ENCODE peak calls at places on chromosomes 6 and 20, in ten cellular contexts. K is breast epithelium; N is CD8-positive, alpha-beta memory T cell; P is body of pancreas; V is SJSA1; Z is Panc1; D is heart left ventricle; M is BE2C; Q is bronchial epithelial cell; T is psoas muscle. X is an unnamed sample. For H3K36me3, the result is how much of the 10 kb centered on the place peaks cover.

GRCh38 chr20:24991897-24992419 is 593 bp downstream of the APMAP start:
- DNase-seq in T (no peak), N (peak), M (peak), Z (no peak), Q (no peak), D (no peak), K (no peak), P (peak), V (no peak), X (peak)

GRCh38 chr20:19408971-19409370 is 196.5 kb downstream of the SLC24A3 start:
- DNase-seq in Z (no peak), V (no peak), P (no peak), D (no peak), K (no peak), M (no peak), N (no peak), T (no peak), Q (peak), X (no peak)

GRCh38 chr6:156839591-156840001 is 62.4 kb downstream of the ARID1B start:
- DNase-seq in Z (no peak), D (peak), M (peak), N (no peak), T (no peak), P (peak), V (no peak), K (no peak), Q (no peak), X (no peak)

GRCh38 chr6:106110167-106110826 is 24.2 kb downstream of the PRDM1 start:
- DNase-seq in M (peak), N (no peak), Q (no peak), T (no peak), K (no peak), V (no peak), P (no peak), D (no peak), Z (no peak), X (no peak)

GRCh38 chr20:57869951-57870315 is 160.1 kb upstream of the PMEPA1 start:
- DNase-seq in P (no peak), T (no peak), Z (no peak), K (no peak), V (no peak), N (no peak), M (no peak), Q (no peak), D (no peak), X (no peak)

GRCh38 chr6:21395121-21395520 is 198.4 kb upstream of the SOX4 start:
- DNase-seq in V (peak), N (no peak), M (peak), D (no peak), Q (peak), K (no peak), T (no peak), Z (no peak), P (no peak), X (no peak)

GRCh38 chr20:61885759-61886715 is 179.6 kb downstream of the TAF4 start:
- DNase-seq in N (no peak), T (peak), Q (no peak), P (no peak), Z (no peak), D (no peak), K (no peak), M (no peak), V (no peak), X (no peak)

GRCh38 chr20:32605167-32605656 is 20.1 kb upstream of the NOL4L start:
- DNase-seq in K (no peak), T (no peak), Z (no peak), Q (no peak), P (peak), V (no peak), M (no peak), N (no peak), D (no peak), X (peak)

GRCh38 chr6:33740204-33740608 is 6.5 kb downstream of the IP6K3 start:
- DNase-seq in P (peak), N (no peak), V (no peak), Z (no peak), M (no peak), Q (no peak), D (no peak), K (peak), T (peak), X (no peak)

GRCh38 chr20:29878777-29879442 is 1378.6 kb upstream of the DEFB115 start:
- DNase-seq in N (peak), T (peak), Q (no peak), V (no peak), K (no peak), Z (no peak), P (no peak), D (no peak), M (peak), X (peak)

GRCh38 chr6:111480988-111481830 is 1.8 kb downstream of the REV3L start:
- DNase-seq in V (peak), K (no peak), P (no peak), T (no peak), D (no peak), N (no peak), Q (no peak), M (no peak), Z (no peak), X (no peak)

GRCh38 chr6:2235782-2236495 is 9.5 kb downstream of the GMDS start:
- DNase-seq in P (no peak), M (no peak), V (no peak), Q (no peak), N (no peak), T (no peak), Z (no peak), D (no peak), K (no peak), X (no peak)

GRCh38 chr6:13927203-13927602 is 2.5 kb downstream of the RNF182 start:
- DNase-seq in M (no peak), V (no peak), D (no peak), Z (no peak), K (no peak), N (no peak), P (no peak), T (no peak), Q (no peak), X (peak)

GRCh38 chr20:18272451-18272850 is 15.9 kb upstream of the ZNF133 start:
- DNase-seq in M (no peak), Z (no peak), P (no peak), D (peak), K (no peak), Q (peak), V (no peak), N (no peak), T (peak), X (no peak)

GRCh38 chr6:129031051-129031599 is 148.2 kb downstream of the LAMA2 start:
- DNase-seq in Q (peak), D (no peak), M (no peak), V (peak), P (no peak), N (no peak), Z (no peak), K (no peak), T (no peak), X (no peak)

GRCh38 chr6:30615219-30615957 is 1.7 kb downstream of the PPP1R10 start:
- DNase-seq in K (no peak), T (no peak), V (no peak), Q (peak), N (peak), Z (no peak), P (peak), D (peak), M (peak), X (peak)

GRCh38 chr6:63672582-63673129 is 37.1 kb downstream of the PHF3 start:
- DNase-seq in Z (no peak), D (no peak), N (no peak), Q (no peak), T (no peak), M (no peak), V (no peak), P (no peak), K (no peak), X (no peak)

GRCh38 chr6:143953922-143954321 is 54.1 kb downstream of the PLAGL1 start:
- DNase-seq in T (no peak), Z (no peak), Q (no peak), M (no peak), N (no peak), V (no peak), D (no peak), P (no peak), K (no peak), X (no peak)

GRCh38 chr6:101018157-101018556 is 137.0 kb upstream of the ASCC3 start:
- DNase-seq in V (no peak), D (no peak), N (no peak), Q (no peak), P (no peak), K (no peak), M (no peak), T (no peak), Z (no peak), X (no peak)

GRCh38 chr6:168206681-168207274 is 112.8 kb downstream of the DACT2 start:
- DNase-seq in V (no peak), M (no peak), K (no peak), Q (no peak), T (no peak), Z (no peak), D (no peak), N (no peak), P (peak), X (no peak)

GRCh38 chr20:23195635-23196034 is 109.5 kb upstream of the CD93 start:
- DNase-seq in Q (no peak), D (no peak), M (no peak), V (no peak), T (no peak), P (no peak), Z (no peak), K (no peak), N (no peak), X (no peak)

GRCh38 chr6:155378724-155379123 is 64.4 kb upstream of the TFB1M start:
- DNase-seq in Q (no peak), D (no peak), K (no peak), P (no peak), N (no peak), M (no peak), V (no peak), Z (no peak), T (no peak), X (no peak)

GRCh38 chr6:121647905-121648304 is 212.5 kb downstream of the GJA1 start:
- DNase-seq in N (no peak), D (no peak), T (no peak), K (no peak), M (no peak), Q (peak), Z (no peak), V (no peak), P (no peak), X (no peak)

GRCh38 chr20:20456736-20457135 is 88.8 kb downstream of the INSM1 start:
- DNase-seq in Q (no peak), N (no peak), D (no peak), V (no peak), K (no peak), P (no peak), T (no peak), Z (no peak), M (no peak), X (no peak)

GRCh38 chr20:44805335-44805734 is 5.0 kb downstream of the RIMS4 start:
- DNase-seq in T (no peak), Z (no peak), K (no peak), Q (no peak), M (no peak), N (no peak), V (no peak), D (no peak), P (no peak), X (no peak)

GRCh38 chr20:9912858-9913434 is 74.1 kb upstream of the PAK5 start:
- DNase-seq in V (peak), Z (peak), P (peak), T (no peak), Q (peak), K (peak), D (no peak), M (peak), N (no peak), X (peak)

GRCh38 chr6:166925141-166925996 is 31.0 kb downstream of the RNASET2 start:
- DNase-seq in V (no peak), T (no peak), D (no peak), Z (no peak), N (no peak), M (no peak), P (no peak), K (no peak), Q (no peak), X (no peak)

GRCh38 chr6:45438849-45439406 is 61.2 kb upstream of the SUPT3H start:
- DNase-seq in Q (peak), V (peak), M (no peak), T (no peak), D (no peak), P (no peak), Z (no peak), K (no peak), N (no peak), X (no peak)

GRCh38 chr20:60372822-60373221 is 414.6 kb downstream of the CDH26 start:
- DNase-seq in Z (no peak), P (no peak), N (no peak), T (no peak), Q (no peak), D (no peak), V (no peak), K (no peak), M (no peak), X (no peak)

GRCh38 chr6:33407132-33407718 is 3.6 kb upstream of the PHF1 start:
- DNase-seq in P (no peak), V (no peak), Q (peak), M (no peak), K (no peak), T (no peak), Z (no peak), N (no peak), D (no peak), X (no peak)

GRCh38 chr6:38432479-38432878 is 207.2 kb downstream of the BTBD9 start:
- DNase-seq in M (no peak), N (no peak), K (no peak), D (no peak), Z (no peak), P (no peak), Q (peak), V (no peak), T (no peak), X (no peak)

GRCh38 chr6:151763303-151763702 is 44.2 kb upstream of the ESR1 start:
- DNase-seq in Z (no peak), K (peak), P (no peak), V (peak), Q (peak), T (no peak), M (no peak), D (no peak), N (no peak), X (no peak)

GRCh38 chr6:127841811-127842210 is 59.0 kb downstream of the THEMIS start:
- DNase-seq in D (no peak), K (no peak), T (no peak), N (no peak), V (no peak), M (no peak), P (no peak), Z (no peak), Q (no peak), X (no peak)

GRCh38 chr20:1456300-1456699 is 10.3 kb downstream of the NSFL1C start:
- DNase-seq in P (no peak), V (no peak), Q (no peak), M (no peak), Z (no peak), T (no peak), N (no peak), D (no peak), K (no peak), X (no peak)

GRCh38 chr6:112557961-112558360 is 210.8 kb downstream of the RFPL4B start:
- DNase-seq in P (no peak), M (no peak), D (no peak), V (no peak), Z (no peak), K (no peak), T (no peak), N (no peak), Q (no peak), X (no peak)

GRCh38 chr20:24981750-24982149 is 10.8 kb downstream of the APMAP start:
- DNase-seq in T (peak), Z (no peak), V (no peak), M (no peak), D (no peak), P (peak), N (no peak), Q (no peak), K (no peak), X (no peak)

GRCh38 chr6:119830069-119830468 is 480.5 kb upstream of the MAN1A1 start:
- DNase-seq in T (no peak), Q (no peak), M (no peak), K (no peak), D (no peak), N (no peak), P (no peak), V (no peak), Z (no peak), X (no peak)

GRCh38 chr6:87918461-87918941 is 129.1 kb upstream of the SPACA1 start:
- DNase-seq in K (no peak), P (no peak), N (no peak), Z (no peak), T (no peak), M (no peak), D (no peak), Q (peak), V (no peak), X (no peak)

GRCh38 chr6:37575221-37575620 is 75.5 kb upstream of the CCDC167 start:
- DNase-seq in M (peak), Q (no peak), T (no peak), P (no peak), D (no peak), N (no peak), V (peak), K (no peak), Z (no peak), X (no peak)

GRCh38 chr20:1242530-1242929 is 16.7 kb downstream of the RAD21L1 start:
- DNase-seq in K (no peak), T (no peak), P (no peak), M (no peak), N (no peak), V (peak), Q (peak), Z (no peak), D (no peak), X (no peak)

DNA sequence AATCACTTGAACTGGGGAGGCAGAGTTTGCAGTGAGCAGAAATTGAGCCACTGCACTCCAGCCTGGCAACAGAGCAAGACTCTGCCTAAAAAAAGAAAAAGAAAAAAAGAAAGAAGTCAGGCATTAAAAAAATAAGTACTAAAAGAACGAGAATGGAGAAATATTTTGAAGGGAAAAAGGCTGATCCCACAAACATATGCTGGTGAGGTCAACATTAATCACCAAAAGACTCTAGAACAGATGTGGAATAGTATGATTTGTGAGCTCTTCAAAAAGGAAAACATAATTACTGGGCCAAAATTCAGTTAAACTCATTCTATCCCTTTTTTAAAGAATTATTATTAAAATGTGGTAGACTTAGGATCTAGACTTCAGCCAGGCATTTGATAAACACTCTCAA is 61.2 kb upstream of the NRSN1 start:
- DNase-seq in V (no peak), K (no peak), P (no peak), T (no peak), N (no peak), D (no peak), Q (no peak), Z (no peak), M (no peak), X (no peak)
- H3K4me3 ChIP-seq in V (no peak), K (no peak), P (no peak), T (no peak), N (no peak), D (no peak), Q (no peak), Z (no peak), M (no peak), X (no peak)

GRCh38 chr6:158028421-158028820 is 46.8 kb downstream of the SYNJ2 start:
- DNase-seq in K (no peak), P (peak), Q (no peak), N (no peak), D (no peak), V (no peak), M (no peak), T (no peak), Z (no peak), X (no peak)
- H3K36me3 ChIP-seq in K (under half), P (under half), Q (under half), N (under half), D (under half), V (under half), M (under half), T (under half), Z (under half), X (under half)

GRCh38 chr6:85464722-85465150 is 14.9 kb downstream of the NT5E start:
- DNase-seq in T (no peak), K (no peak), D (no peak), M (no peak), Z (peak), P (no peak), N (no peak), Q (peak), V (peak), X (no peak)

GRCh38 chr6:85465762-85466161 is 15.9 kb downstream of the NT5E start:
- DNase-seq in D (no peak), M (no peak), K (no peak), N (no peak), P (no peak), V (no peak), T (no peak), Z (no peak), Q (no peak), X (no peak)

GRCh38 chr6:85463621-85464259 is 13.9 kb downstream of the NT5E start:
- DNase-seq in P (no peak), N (no peak), M (no peak), V (no peak), Q (no peak), T (no peak), Z (no peak), K (no peak), D (no peak), X (no peak)

GRCh38 chr6:85462673-85463072 is 12.8 kb downstream of the NT5E start:
- DNase-seq in D (no peak), M (no peak), Z (no peak), P (no peak), N (no peak), V (no peak), K (no peak), Q (no peak), T (no peak), X (no peak)

GRCh38 chr6:85464260-85464644 is 14.4 kb downstream of the NT5E start:
- DNase-seq in Q (peak), T (no peak), N (no peak), Z (peak), K (no peak), D (no peak), P (no peak), V (peak), M (no peak), X (no peak)
- H3K4me3 ChIP-seq in Q (no peak), T (no peak), N (no peak), Z (peak), K (no peak), D (no peak), P (no peak), V (no peak), M (no peak), X (no peak)

DNA sequence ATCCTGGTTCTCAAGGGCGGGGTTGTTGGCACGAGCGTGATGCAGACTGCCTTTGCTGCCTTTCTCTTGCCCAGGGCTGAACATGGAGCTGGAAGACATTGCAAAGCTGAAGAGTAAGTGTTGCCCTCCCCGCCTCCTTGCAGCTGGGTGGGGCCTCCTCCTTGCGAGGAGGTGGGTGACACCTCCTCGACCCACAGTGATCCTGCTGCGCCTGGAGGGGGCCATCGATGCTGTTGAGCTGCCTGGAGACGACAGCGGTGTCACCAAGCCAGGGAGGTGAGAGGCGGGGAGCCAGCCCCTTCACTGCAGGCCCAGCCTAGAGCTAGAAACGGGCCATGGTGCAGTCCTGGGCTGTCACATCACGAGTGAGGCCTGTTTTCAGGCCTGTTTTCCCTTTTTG is 18.4 kb upstream of the TNFRSF6B start:
- DNase-seq in Z (no peak), Q (no peak), V (no peak), M (no peak), T (no peak), N (no peak), D (no peak), P (no peak), K (no peak), X (no peak)
- H3K36me3 ChIP-seq in Z (under half), Q (under half), V (half or more), M (under half), T (under half), N (under half), D (under half), P (under half), K (under half), X (under half)

GRCh38 chr6:44129841-44130322 is 2.5 kb downstream of the TMEM63B start:
- DNase-seq in P (no peak), D (no peak), N (no peak), K (no peak), T (no peak), M (peak), Q (no peak), Z (no peak), V (no peak), X (no peak)
- H3K4me3 ChIP-seq in P (no peak), D (no peak), N (no peak), K (no peak), T (no peak), M (no peak), Q (no peak), Z (no peak), V (no peak), X (no peak)

GRCh38 chr20:3751284-3751663 is 16.3 kb downstream of the ADISSP start:
- DNase-seq in T (no peak), V (no peak), P (no peak), K (no peak), M (no peak), N (no peak), Z (no peak), Q (no peak), D (no peak), X (peak)

GRCh38 chr20:3753098-3753497 is 14.5 kb downstream of the ADISSP start:
- DNase-seq in V (peak), M (peak), D (peak), T (no peak), N (peak), K (no peak), Q (peak), Z (no peak), P (peak), X (peak)

GRCh38 chr20:3753501-3754257 is 13.9 kb downstream of the ADISSP start:
- DNase-seq in D (no peak), V (no peak), P (no peak), Z (no peak), T (no peak), Q (no peak), K (no peak), M (no peak), N (no peak), X (no peak)

GRCh38 chr20:3751664-3752385 is 15.7 kb downstream of the ADISSP start:
- DNase-seq in Q (peak), K (no peak), V (no peak), Z (no peak), N (peak), P (peak), M (peak), D (peak), T (no peak), X (peak)

GRCh38 chr20:3752386-3752759 is 15.2 kb downstream of the ADISSP start:
- DNase-seq in M (no peak), T (no peak), D (no peak), Q (no peak), K (no peak), Z (no peak), N (no peak), V (no peak), P (no peak), X (no peak)
- H3K36me3 ChIP-seq in M (under half), T (under half), D (under half), Q (under half), K (under half), Z (under half), N (under half), V (under half), P (under half), X (under half)